ENCODE peak calls at places on chromosomes 4 and X, in nine cellular contexts. N is endothelial cell; Q is activated CD4-positive, alpha-beta T cell treated with anti-CD3 and anti-CD28 coated beads for 36 hours; P is substantia nigra; R is stimulated activated naive CD8-positive, alpha-beta T cell treated with anti-CD3 and anti-CD28 coated beads, Interleukin-15, amount 100 ng/mL, for 72 hours; J is stimulated activated CD4-positive, alpha-beta T cell treated with anti-CD3 and anti-CD28 coated beads, Interleukin-15, amount 100 ng/mL, for 1 hour; X is activated T-helper 9 cell treated with anti-CD3 and anti-CD28 coated beads, Interleukin-2, amount 50 U/mL, for 16 hours; S is transverse colon; I is D341Med. F is an unnamed sample.

GRCh38 chr4:154231796-154232478 is 259.7 kb downstream of the DCHS2 start:
- DNase-seq in N (no peak), Q (no peak), P (no peak), R (no peak), J (no peak), X (no peak), S (no peak), I (no peak), F (no peak)

GRCh38 chr4:89156515-89156914 is 45.2 kb downstream of the TIGD2 start:
- DNase-seq in N (no peak), Q (no peak), P (no peak), R (no peak), J (no peak), X (no peak), S (no peak), I (no peak), F (no peak)

GRCh38 chr4:108861339-108861738 is 98.5 kb upstream of the ETNPPL start:
- DNase-seq in N (peak; percentile 27), Q (peak; percentile 15), P (no peak), R (no peak), J (no peak), X (no peak), S (no peak), I (no peak), F (peak; percentile 3)

GRCh38 chrX:108223606-108224005 is 132.0 kb downstream of the ATG4A start:
- DNase-seq in N (no peak), Q (no peak), P (no peak), R (no peak), J (no peak), X (no peak), S (no peak), I (no peak), F (no peak)

GRCh38 chr4:82905205-82905604 is 4.7 kb downstream of the THAP9 start:
- DNase-seq in N (no peak), Q (peak; percentile 71), P (no peak), R (peak; percentile 37), J (no peak), X (peak; percentile 3), S (no peak), I (no peak), F (no peak)

GRCh38 chr4:19492611-19493010 is 759.1 kb upstream of the SLIT2 start:
- DNase-seq in N (no peak), Q (no peak), P (no peak), R (no peak), J (no peak), X (no peak), S (no peak), I (no peak), F (no peak)

GRCh38 chr4:12894062-12894461 is 590.1 kb downstream of the RAB28 start:
- DNase-seq in N (no peak), Q (no peak), P (no peak), R (no peak), J (no peak), X (no peak), S (no peak), I (no peak), F (no peak)

GRCh38 chr4:71607780-71608673 is 175.9 kb downstream of the GC start:
- DNase-seq in N (no peak), Q (no peak), P (no peak), R (no peak), J (no peak), X (no peak), S (no peak), I (no peak), F (peak; percentile 14)

GRCh38 chr4:18075823-18076433 is 54.4 kb upstream of the LCORL start:
- DNase-seq in N (no peak), Q (peak; percentile 66), P (no peak), R (peak; percentile 23), J (no peak), X (no peak), S (peak; percentile 27), I (peak; percentile 79), F (peak; percentile 10)

GRCh38 chr4:68070302-68070701 is 59.4 kb downstream of the TMPRSS11F start:
- DNase-seq in N (no peak), Q (no peak), P (no peak), R (no peak), J (no peak), X (no peak), S (no peak), I (no peak), F (no peak)

GRCh38 chr4:115945026-115945425 is 831.6 kb upstream of the NDST4 start:
- DNase-seq in N (no peak), Q (no peak), P (peak; percentile 39), R (no peak), J (no peak), X (no peak), S (no peak), I (no peak), F (no peak)

GRCh38 chrX:9749141-9749540 is 16.5 kb downstream of the GPR143 start:
- DNase-seq in N (no peak), Q (no peak), P (no peak), R (no peak), J (no peak), X (no peak), S (no peak), I (no peak), F (no peak)

GRCh38 chr4:15902741-15903140 is 35.8 kb downstream of the FGFBP1 start:
- DNase-seq in N (no peak), Q (no peak), P (no peak), R (no peak), J (no peak), X (no peak), S (no peak), I (no peak), F (no peak)

GRCh38 chr4:88729146-88729755 is 31.6 kb upstream of the NAP1L5 start:
- DNase-seq in N (no peak), Q (no peak), P (no peak), R (no peak), J (no peak), X (no peak), S (no peak), I (no peak), F (peak; percentile 38)

GRCh38 chrX:41512394-41512793 is 65.3 kb downstream of the NYX start:
- DNase-seq in N (no peak), Q (peak; percentile 16), P (no peak), R (peak; percentile 10), J (no peak), X (no peak), S (no peak), I (no peak), F (no peak)

GRCh38 chr4:30632751-30633150 is 87.4 kb upstream of the PCDH7 start:
- DNase-seq in N (no peak), Q (no peak), P (no peak), R (no peak), J (no peak), X (no peak), S (no peak), I (no peak), F (no peak)

GRCh38 chr4:57044996-57045395 is 65.2 kb downstream of the IGFBP7 start:
- DNase-seq in N (no peak), Q (no peak), P (no peak), R (no peak), J (no peak), X (no peak), S (no peak), I (no peak), F (no peak)

GRCh38 chr4:147340111-147340510 is 140.8 kb upstream of the EDNRA start:
- DNase-seq in N (no peak), Q (no peak), P (no peak), R (no peak), J (no peak), X (no peak), S (no peak), I (no peak), F (no peak)

GRCh38 chr4:5365071-5366008 is 314.1 kb downstream of the STK32B start:
- DNase-seq in N (no peak), Q (no peak), P (no peak), R (no peak), J (no peak), X (no peak), S (peak; percentile 35), I (no peak), F (no peak)

GRCh38 chr4:121192013-121192412 is 27.9 kb upstream of the TNIP3 start:
- DNase-seq in N (no peak), Q (no peak), P (no peak), R (no peak), J (no peak), X (no peak), S (no peak), I (no peak), F (no peak)

GRCh38 chr4:158728256-158728655 is 5.1 kb upstream of the PPID start:
- DNase-seq in N (no peak), Q (no peak), P (no peak), R (no peak), J (no peak), X (no peak), S (no peak), I (no peak), F (no peak)

GRCh38 chr4:4428966-4429875 is 42.3 kb downstream of the NSG1 start:
- DNase-seq in N (no peak), Q (no peak), P (no peak), R (no peak), J (no peak), X (no peak), S (no peak), I (peak; percentile 72), F (no peak)

GRCh38 chrX:19443886-19444530 is 71.3 kb downstream of the MAP3K15 start:
- DNase-seq in N (no peak), Q (no peak), P (no peak), R (no peak), J (no peak), X (no peak), S (no peak), I (no peak), F (no peak)

GRCh38 chr4:27234306-27234899 is 373.8 kb downstream of the STIM2 start:
- DNase-seq in N (no peak), Q (no peak), P (no peak), R (no peak), J (no peak), X (no peak), S (no peak), I (no peak), F (no peak)

GRCh38 chrX:96480081-96480480 is 204.6 kb upstream of the DIAPH2 start:
- DNase-seq in N (no peak), Q (no peak), P (no peak), R (no peak), J (no peak), X (no peak), S (no peak), I (no peak), F (no peak)

GRCh38 chr4:65645185-65645584 is 25.1 kb downstream of the EPHA5 start:
- DNase-seq in N (no peak), Q (no peak), P (no peak), R (no peak), J (no peak), X (no peak), S (no peak), I (no peak), F (no peak)

GRCh38 chrX:139203681-139204575 is 326.6 kb upstream of the F9 start:
- DNase-seq in N (peak; percentile 35), Q (peak; percentile 16), P (no peak), R (no peak), J (no peak), X (no peak), S (no peak), I (peak; percentile 58), F (no peak)

GRCh38 chr4:172962564-172963353 is 205.9 kb upstream of the GALNT7 start:
- DNase-seq in N (no peak), Q (no peak), P (no peak), R (no peak), J (no peak), X (no peak), S (peak; percentile 67), I (no peak), F (peak; percentile 100)

GRCh38 chr4:75985116-75985515 is 5.6 kb downstream of the SDAD1 start:
- DNase-seq in N (no peak), Q (no peak), P (no peak), R (no peak), J (no peak), X (no peak), S (no peak), I (no peak), F (no peak)

GRCh38 chr4:129218355-129218754 is 122.4 kb downstream of the C4orf33 start:
- DNase-seq in N (no peak), Q (no peak), P (peak; percentile 3), R (no peak), J (no peak), X (no peak), S (peak; percentile 8), I (peak; percentile 55), F (peak; percentile 8)

GRCh38 chr4:75889537-75890199 is 12.6 kb downstream of the PPEF2 start:
- DNase-seq in N (no peak), Q (no peak), P (no peak), R (no peak), J (no peak), X (no peak), S (no peak), I (no peak), F (no peak)

F was measured in LNCaP clone FGC.